ENCODE peak calls at places on chromosome 2, in nine cellular contexts. One of them, this sample, is unnamed.
A peak's percentile ranks its signal among the peaks of the same experiment; 100 is the strongest.

GRCh38 chr2:205590759-205591158 is 91.5 kb upstream of the NRP2 start:
- DNase-seq in MV-4-11: peak; percentile 59
- DNase-seq in KBM-7: no peak
- DNase-seq in uterus: no peak
- DNase-seq in endothelial cell: no peak
- DNase-seq in G401: no peak
- DNase-seq in left ventricle myocardium inferior: no peak
- DNase-seq in NAMALWA: no peak
- DNase-seq in AG04450: no peak
- DNase-seq in this sample: no peak

GRCh38 chr2:120344214-120344990 is 1.5 kb upstream of the INHBB start:
- DNase-seq in KBM-7: no peak
- DNase-seq in NAMALWA: no peak
- DNase-seq in left ventricle myocardium inferior: no peak
- DNase-seq in MV-4-11: no peak
- DNase-seq in AG04450: no peak
- DNase-seq in uterus: no peak
- DNase-seq in G401: no peak
- DNase-seq in endothelial cell: peak; percentile 52
- DNase-seq in this sample: no peak

GRCh38 chr2:232957607-232958211 is 55.3 kb downstream of the NGEF start:
- DNase-seq in left ventricle myocardium inferior: no peak
- DNase-seq in AG04450: no peak
- DNase-seq in KBM-7: no peak
- DNase-seq in G401: no peak
- DNase-seq in MV-4-11: no peak
- DNase-seq in endothelial cell: no peak
- DNase-seq in NAMALWA: no peak
- DNase-seq in uterus: no peak
- DNase-seq in this sample: no peak

GRCh38 chr2:185472574-185472973 is 266.0 kb upstream of the FSIP2 start:
- DNase-seq in endothelial cell: no peak
- DNase-seq in AG04450: no peak
- DNase-seq in MV-4-11: no peak
- DNase-seq in NAMALWA: no peak
- DNase-seq in G401: no peak
- DNase-seq in uterus: no peak
- DNase-seq in KBM-7: no peak
- DNase-seq in left ventricle myocardium inferior: no peak
- DNase-seq in this sample: no peak

GRCh38 chr2:199690225-199690624 is 160.8 kb downstream of the FTCDNL1 start:
- DNase-seq in KBM-7: no peak
- DNase-seq in MV-4-11: no peak
- DNase-seq in NAMALWA: no peak
- DNase-seq in endothelial cell: no peak
- DNase-seq in left ventricle myocardium inferior: no peak
- DNase-seq in G401: no peak
- DNase-seq in AG04450: no peak
- DNase-seq in uterus: no peak
- DNase-seq in this sample: no peak

GRCh38 chr2:128654404-128654803 is 335.7 kb upstream of the HS6ST1 start:
- DNase-seq in AG04450: no peak
- DNase-seq in G401: no peak
- DNase-seq in MV-4-11: peak; percentile 97
- DNase-seq in KBM-7: peak; percentile 92
- DNase-seq in left ventricle myocardium inferior: no peak
- DNase-seq in endothelial cell: no peak
- DNase-seq in NAMALWA: no peak
- DNase-seq in uterus: no peak
- DNase-seq in this sample: no peak

GRCh38 chr2:216363221-216363620 is 9.1 kb downstream of the MARCHF4 start:
- DNase-seq in NAMALWA: no peak
- DNase-seq in endothelial cell: no peak
- DNase-seq in KBM-7: no peak
- DNase-seq in left ventricle myocardium inferior: no peak
- DNase-seq in G401: no peak
- DNase-seq in uterus: no peak
- DNase-seq in MV-4-11: no peak
- DNase-seq in AG04450: no peak
- DNase-seq in this sample: no peak

GRCh38 chr2:157468931-157469708 is 25.2 kb upstream of the CYTIP start:
- DNase-seq in G401: no peak
- DNase-seq in NAMALWA: peak; percentile 86
- DNase-seq in endothelial cell: no peak
- DNase-seq in left ventricle myocardium inferior: no peak
- DNase-seq in MV-4-11: peak; percentile 99
- DNase-seq in KBM-7: peak; percentile 95
- DNase-seq in AG04450: no peak
- DNase-seq in uterus: no peak
- DNase-seq in this sample: no peak

GRCh38 chr2:241617431-241618154 is 19.4 kb downstream of the THAP4 start:
- DNase-seq in left ventricle myocardium inferior: peak; percentile 71
- DNase-seq in AG04450: no peak
- DNase-seq in MV-4-11: no peak
- DNase-seq in uterus: no peak
- DNase-seq in KBM-7: no peak
- DNase-seq in NAMALWA: peak; percentile 72
- DNase-seq in G401: peak; percentile 86
- DNase-seq in endothelial cell: no peak
- DNase-seq in this sample: no peak

GRCh38 chr2:5690718-5691658 is 1.2 kb upstream of the SOX11 start:
- DNase-seq in AG04450: no peak
- DNase-seq in MV-4-11: no peak
- DNase-seq in uterus: no peak
- DNase-seq in endothelial cell: peak; percentile 76
- DNase-seq in KBM-7: no peak
- DNase-seq in G401: no peak
- DNase-seq in left ventricle myocardium inferior: no peak
- DNase-seq in NAMALWA: no peak
- DNase-seq in this sample: no peak

This sample was measured in sigmoid colon.